ENCODE peak calls at places on chromosomes 3 and 15, in six cellular contexts. One of them, this sample, is unnamed.

GRCh38 chr3:142127941-142128658 is 21.2 kb downstream of the TFDP2 start:
- DNase-seq in SW480: no peak
- DNase-seq in activated T-helper 2 cell treated with anti-CD3 and anti-CD28 coated beads, Interferon-gamma antibody, Interleukin-2, Interleukin-4, amounts not matched to agents 10 μg/mL and 5 μg/mL and 100 μg/mL, durations not matched to agents 14 hours and 24 hours and 36 hours: no peak
- DNase-seq in GF-D8: no peak
- DNase-seq in erythroblast: no peak
- DNase-seq in EL: no peak
- DNase-seq in this sample: no peak

GRCh38 chr15:81484076-81484475 is 110.1 kb upstream of the TMC3 start:
- DNase-seq in EL: no peak
- DNase-seq in activated T-helper 2 cell treated with anti-CD3 and anti-CD28 coated beads, Interferon-gamma antibody, Interleukin-2, Interleukin-4, amounts not matched to agents 10 μg/mL and 5 μg/mL and 100 μg/mL, durations not matched to agents 14 hours and 24 hours and 36 hours: no peak
- DNase-seq in GF-D8: no peak
- DNase-seq in SW480: no peak
- DNase-seq in erythroblast: no peak
- DNase-seq in this sample: no peak

GRCh38 chr3:41064526-41064925 is 134.8 kb upstream of the CTNNB1 start:
- DNase-seq in GF-D8: no peak
- DNase-seq in erythroblast: no peak
- DNase-seq in EL: no peak
- DNase-seq in activated T-helper 2 cell treated with anti-CD3 and anti-CD28 coated beads, Interferon-gamma antibody, Interleukin-2, Interleukin-4, amounts not matched to agents 10 μg/mL and 5 μg/mL and 100 μg/mL, durations not matched to agents 14 hours and 24 hours and 36 hours: no peak
- DNase-seq in SW480: no peak
- DNase-seq in this sample: no peak

GRCh38 chr3:47323431-47324277 is 40.9 kb downstream of the KLHL18 start:
- DNase-seq in erythroblast: peak
- DNase-seq in activated T-helper 2 cell treated with anti-CD3 and anti-CD28 coated beads, Interferon-gamma antibody, Interleukin-2, Interleukin-4, amounts not matched to agents 10 μg/mL and 5 μg/mL and 100 μg/mL, durations not matched to agents 14 hours and 24 hours and 36 hours: no peak
- DNase-seq in SW480: peak
- DNase-seq in GF-D8: no peak
- DNase-seq in EL: peak
- DNase-seq in this sample: no peak

GRCh38 chr3:104909188-104909587 is 457.5 kb upstream of the ALCAM start:
- DNase-seq in SW480: no peak
- DNase-seq in erythroblast: no peak
- DNase-seq in GF-D8: no peak
- DNase-seq in EL: peak
- DNase-seq in activated T-helper 2 cell treated with anti-CD3 and anti-CD28 coated beads, Interferon-gamma antibody, Interleukin-2, Interleukin-4, amounts not matched to agents 10 μg/mL and 5 μg/mL and 100 μg/mL, durations not matched to agents 14 hours and 24 hours and 36 hours: no peak
- DNase-seq in this sample: no peak

GRCh38 chr15:90519688-90520087 is 10.0 kb upstream of the CRTC3 start:
- DNase-seq in SW480: no peak
- DNase-seq in erythroblast: no peak
- DNase-seq in activated T-helper 2 cell treated with anti-CD3 and anti-CD28 coated beads, Interferon-gamma antibody, Interleukin-2, Interleukin-4, amounts not matched to agents 10 μg/mL and 5 μg/mL and 100 μg/mL, durations not matched to agents 14 hours and 24 hours and 36 hours: no peak
- DNase-seq in EL: peak
- DNase-seq in GF-D8: no peak
- DNase-seq in this sample: no peak

GRCh38 chr15:62848631-62849050 is 193.9 kb upstream of the TPM1 start:
- DNase-seq in GF-D8: no peak
- DNase-seq in erythroblast: no peak
- DNase-seq in EL: peak
- DNase-seq in SW480: no peak
- DNase-seq in activated T-helper 2 cell treated with anti-CD3 and anti-CD28 coated beads, Interferon-gamma antibody, Interleukin-2, Interleukin-4, amounts not matched to agents 10 μg/mL and 5 μg/mL and 100 μg/mL, durations not matched to agents 14 hours and 24 hours and 36 hours: no peak
- DNase-seq in this sample: no peak

GRCh38 chr3:39639344-39640236 is 169.8 kb upstream of the MYRIP start:
- DNase-seq in erythroblast: peak
- DNase-seq in SW480: peak
- DNase-seq in GF-D8: peak
- DNase-seq in EL: peak
- DNase-seq in activated T-helper 2 cell treated with anti-CD3 and anti-CD28 coated beads, Interferon-gamma antibody, Interleukin-2, Interleukin-4, amounts not matched to agents 10 μg/mL and 5 μg/mL and 100 μg/mL, durations not matched to agents 14 hours and 24 hours and 36 hours: peak
- DNase-seq in this sample: no peak

GRCh38 chr3:64861684-64862083 is 173.9 kb upstream of the ADAMTS9 start:
- DNase-seq in SW480: no peak
- DNase-seq in activated T-helper 2 cell treated with anti-CD3 and anti-CD28 coated beads, Interferon-gamma antibody, Interleukin-2, Interleukin-4, amounts not matched to agents 10 μg/mL and 5 μg/mL and 100 μg/mL, durations not matched to agents 14 hours and 24 hours and 36 hours: no peak
- DNase-seq in GF-D8: no peak
- DNase-seq in erythroblast: no peak
- DNase-seq in EL: no peak
- DNase-seq in this sample: no peak

GRCh38 chr3:3578723-3579122 is 220.5 kb upstream of the LRRN1 start:
- DNase-seq in EL: no peak
- DNase-seq in SW480: no peak
- DNase-seq in erythroblast: no peak
- DNase-seq in GF-D8: no peak
- DNase-seq in activated T-helper 2 cell treated with anti-CD3 and anti-CD28 coated beads, Interferon-gamma antibody, Interleukin-2, Interleukin-4, amounts not matched to agents 10 μg/mL and 5 μg/mL and 100 μg/mL, durations not matched to agents 14 hours and 24 hours and 36 hours: no peak
- DNase-seq in this sample: no peak